ENCODE peak calls at places on chromosome 22, in ten cellular contexts. D is iPS-NIHi11; K is stimulated activated CD4-positive, alpha-beta T cell treated with anti-CD3 and anti-CD28 coated beads, Interleukin-2, amount 100 ng/mL, for 48 hours; U is pancreas; Z is stimulated activated naive CD8-positive, alpha-beta T cell treated with anti-CD3 and anti-CD28 coated beads, Interleukin-15, Interleukin-2, amounts not matched to agents 100 U/mL and 50 U/mL, for 24 hours; E is Caki2; C is KG1; S is astrocyte of the spinal cord; T is fibroblast of the aortic adventitia; B is NK-92 treated with Interleukin-12 subunit alpha and Interleukin-12 subunit beta, amount 100 ng/mL, for 24 hours. G is an unnamed sample.
A peak's percentile ranks its signal among the peaks of the same experiment; 100 is the strongest.

GRCh38 chr22:47064016-47064415 is 301.6 kb downstream of the TBC1D22A start:
- DNase-seq in Z (no peak), S (no peak), T (no peak), K (no peak), C (no peak), E (no peak), U (no peak), D (peak; percentile 8), B (no peak), G (no peak)

GRCh38 chr22:49047461-49047860 is 780.2 kb downstream of the BRD1 start:
- DNase-seq in T (no peak), S (no peak), D (no peak), Z (no peak), K (no peak), E (peak; percentile 59), U (no peak), B (no peak), C (no peak), G (no peak)

GRCh38 chr22:43439368-43440102 is 27.7 kb downstream of the MPPED1 start:
- DNase-seq in K (no peak), C (no peak), E (no peak), T (no peak), B (no peak), D (no peak), U (no peak), S (no peak), Z (no peak), G (no peak)

GRCh38 chr22:23569716-23570115 is 10.4 kb downstream of the IGLL1 start:
- DNase-seq in B (no peak), Z (no peak), T (no peak), C (no peak), K (no peak), S (no peak), D (no peak), E (no peak), U (no peak), G (no peak)

GRCh38 chr22:24146190-24146616 is 35.1 kb upstream of the SUSD2 start:
- DNase-seq in S (peak; percentile 73), C (peak; percentile 45), B (peak; percentile 17), Z (no peak), K (no peak), E (no peak), U (peak; percentile 72), T (peak; percentile 80), D (peak; percentile 84), G (peak; percentile 52)

GRCh38 chr22:36860821-36861659 is at the start of gene NCF4:
- DNase-seq in C (peak; percentile 65), U (no peak), E (no peak), Z (peak; percentile 60), S (no peak), B (peak; percentile 47), T (no peak), D (no peak), K (peak; percentile 31), G (peak; percentile 92)

GRCh38 chr22:24592846-24593809 is at the start of gene LRRC75B:
- DNase-seq in B (no peak), K (peak; percentile 31), D (peak; percentile 99), T (peak; percentile 86), C (peak; percentile 36), S (peak; percentile 85), E (peak; percentile 84), Z (peak; percentile 66), U (peak; percentile 93), G (no peak)

GRCh38 chr22:38240734-38241252 is 32.0 kb downstream of the TMEM184B start:
- DNase-seq in B (no peak), T (peak; percentile 86), D (peak; percentile 85), E (peak; percentile 83), Z (no peak), C (no peak), U (no peak), S (peak; percentile 95), K (no peak), G (no peak)

GRCh38 chr22:40204331-40205116 is 26.8 kb downstream of the TNRC6B start:
- DNase-seq in D (no peak), C (no peak), K (no peak), S (peak; percentile 30), T (peak; percentile 72), B (no peak), U (no peak), Z (no peak), E (no peak), G (no peak)

GRCh38 chr22:26672060-26672471 is 14.7 kb downstream of the MIAT start:
- DNase-seq in C (peak; percentile 63), E (no peak), K (no peak), U (no peak), D (no peak), T (no peak), S (no peak), Z (no peak), B (no peak), G (no peak)

GRCh38 chr22:28002181-28002700 is 83.2 kb upstream of the PITPNB start:
- DNase-seq in Z (no peak), S (no peak), B (no peak), E (no peak), T (peak; percentile 7), K (no peak), D (no peak), C (no peak), U (no peak), G (no peak)

GRCh38 chr22:45448431-45448830 is 34.9 kb downstream of the RIBC2 start:
- DNase-seq in T (peak; percentile 95), E (no peak), U (no peak), K (no peak), B (no peak), C (no peak), S (no peak), D (no peak), Z (no peak), G (no peak)

GRCh38 chr22:38298312-38299000 is 18.8 kb downstream of the CSNK1E start:
- DNase-seq in B (no peak), T (peak; percentile 90), C (no peak), K (peak; percentile 41), D (peak; percentile 84), E (peak; percentile 60), Z (peak; percentile 61), S (peak; percentile 99), U (no peak), G (no peak)

GRCh38 chr22:31748490-31748889 is 1.4 kb downstream of the PRR14L start:
- DNase-seq in D (no peak), S (no peak), U (no peak), K (no peak), T (no peak), E (no peak), C (no peak), Z (no peak), B (no peak), G (no peak)

GRCh38 chr22:38228326-38228872 is 26.6 kb downstream of the MAFF start:
- DNase-seq in B (no peak), Z (no peak), S (peak; percentile 33), C (no peak), E (no peak), K (no peak), D (no peak), T (peak; percentile 67), U (no peak), G (no peak)

G was measured in SIG-M5.